ENCODE peak calls at places on chromosomes 11 and 22, in seven cellular contexts. One of them, this sample, is unnamed.

GRCh38 chr22:48838376-48838775 is 989.3 kb downstream of the BRD1 start:
- DNase-seq in activated T-helper 1 cell treated with anti-CD3 and anti-CD28 coated beads, Interleukin-12 subunit alpha, Interleukin-12 subunit beta, Interleukin-2, Interleukin-4 antibody, amounts not matched to agents 30 ng/mL and 10 ng/mL and 1 ng/mL, durations not matched to agents 14 hours and 24 hours and 36 hours: no peak
- DNase-seq in thoracic aorta: no peak
- DNase-seq in caudate nucleus: no peak
- DNase-seq in D341Med: no peak
- DNase-seq in tibial artery: no peak
- DNase-seq in brain microvascular endothelial cell: no peak
- DNase-seq in this sample: no peak

GRCh38 chr11:68538025-68538424 is 77.5 kb downstream of the PPP6R3 start:
- DNase-seq in activated T-helper 1 cell treated with anti-CD3 and anti-CD28 coated beads, Interleukin-12 subunit alpha, Interleukin-12 subunit beta, Interleukin-2, Interleukin-4 antibody, amounts not matched to agents 30 ng/mL and 10 ng/mL and 1 ng/mL, durations not matched to agents 14 hours and 24 hours and 36 hours: no peak
- DNase-seq in D341Med: no peak
- DNase-seq in thoracic aorta: no peak
- DNase-seq in tibial artery: no peak
- DNase-seq in caudate nucleus: no peak
- DNase-seq in brain microvascular endothelial cell: no peak
- DNase-seq in this sample: no peak

GRCh38 chr11:13831707-13832106 is 130.8 kb upstream of the SPON1 start:
- DNase-seq in activated T-helper 1 cell treated with anti-CD3 and anti-CD28 coated beads, Interleukin-12 subunit alpha, Interleukin-12 subunit beta, Interleukin-2, Interleukin-4 antibody, amounts not matched to agents 30 ng/mL and 10 ng/mL and 1 ng/mL, durations not matched to agents 14 hours and 24 hours and 36 hours: no peak
- DNase-seq in thoracic aorta: no peak
- DNase-seq in caudate nucleus: no peak
- DNase-seq in tibial artery: no peak
- DNase-seq in brain microvascular endothelial cell: no peak
- DNase-seq in D341Med: peak; percentile 31
- DNase-seq in this sample: no peak

GRCh38 chr11:113189909-113190667 is 124.3 kb upstream of the TTC12 start:
- DNase-seq in thoracic aorta: peak; percentile 64
- DNase-seq in tibial artery: peak; percentile 50
- DNase-seq in caudate nucleus: no peak
- DNase-seq in brain microvascular endothelial cell: peak; percentile 31
- DNase-seq in activated T-helper 1 cell treated with anti-CD3 and anti-CD28 coated beads, Interleukin-12 subunit alpha, Interleukin-12 subunit beta, Interleukin-2, Interleukin-4 antibody, amounts not matched to agents 30 ng/mL and 10 ng/mL and 1 ng/mL, durations not matched to agents 14 hours and 24 hours and 36 hours: no peak
- DNase-seq in D341Med: no peak
- DNase-seq in this sample: no peak

GRCh38 chr22:31284756-31285155 is 7.5 kb downstream of the PIK3IP1 start:
- DNase-seq in D341Med: peak; percentile 49
- DNase-seq in activated T-helper 1 cell treated with anti-CD3 and anti-CD28 coated beads, Interleukin-12 subunit alpha, Interleukin-12 subunit beta, Interleukin-2, Interleukin-4 antibody, amounts not matched to agents 30 ng/mL and 10 ng/mL and 1 ng/mL, durations not matched to agents 14 hours and 24 hours and 36 hours: no peak
- DNase-seq in thoracic aorta: no peak
- DNase-seq in caudate nucleus: no peak
- DNase-seq in tibial artery: no peak
- DNase-seq in brain microvascular endothelial cell: no peak
- DNase-seq in this sample: no peak

GRCh38 chr11:7056828-7057513 is 31.8 kb upstream of the RBMXL2 start:
- DNase-seq in activated T-helper 1 cell treated with anti-CD3 and anti-CD28 coated beads, Interleukin-12 subunit alpha, Interleukin-12 subunit beta, Interleukin-2, Interleukin-4 antibody, amounts not matched to agents 30 ng/mL and 10 ng/mL and 1 ng/mL, durations not matched to agents 14 hours and 24 hours and 36 hours: no peak
- DNase-seq in brain microvascular endothelial cell: no peak
- DNase-seq in tibial artery: no peak
- DNase-seq in caudate nucleus: no peak
- DNase-seq in thoracic aorta: no peak
- DNase-seq in D341Med: no peak
- DNase-seq in this sample: no peak

GRCh38 chr11:27349919-27350318 is 13.1 kb downstream of the CCDC34 start:
- DNase-seq in brain microvascular endothelial cell: no peak
- DNase-seq in caudate nucleus: no peak
- DNase-seq in activated T-helper 1 cell treated with anti-CD3 and anti-CD28 coated beads, Interleukin-12 subunit alpha, Interleukin-12 subunit beta, Interleukin-2, Interleukin-4 antibody, amounts not matched to agents 30 ng/mL and 10 ng/mL and 1 ng/mL, durations not matched to agents 14 hours and 24 hours and 36 hours: no peak
- DNase-seq in tibial artery: no peak
- DNase-seq in thoracic aorta: no peak
- DNase-seq in D341Med: no peak
- DNase-seq in this sample: no peak

GRCh38 chr22:22960307-22960706 is 72.7 kb downstream of the IGLL5 start:
- DNase-seq in caudate nucleus: no peak
- DNase-seq in brain microvascular endothelial cell: no peak
- DNase-seq in tibial artery: no peak
- DNase-seq in D341Med: no peak
- DNase-seq in thoracic aorta: no peak
- DNase-seq in activated T-helper 1 cell treated with anti-CD3 and anti-CD28 coated beads, Interleukin-12 subunit alpha, Interleukin-12 subunit beta, Interleukin-2, Interleukin-4 antibody, amounts not matched to agents 30 ng/mL and 10 ng/mL and 1 ng/mL, durations not matched to agents 14 hours and 24 hours and 36 hours: no peak
- DNase-seq in this sample: no peak

GRCh38 chr11:33687733-33688479 is 12.7 kb downstream of the C11orf91 start:
- DNase-seq in activated T-helper 1 cell treated with anti-CD3 and anti-CD28 coated beads, Interleukin-12 subunit alpha, Interleukin-12 subunit beta, Interleukin-2, Interleukin-4 antibody, amounts not matched to agents 30 ng/mL and 10 ng/mL and 1 ng/mL, durations not matched to agents 14 hours and 24 hours and 36 hours: no peak
- DNase-seq in brain microvascular endothelial cell: peak; percentile 74
- DNase-seq in thoracic aorta: no peak
- DNase-seq in D341Med: peak; percentile 68
- DNase-seq in tibial artery: peak; percentile 44
- DNase-seq in caudate nucleus: peak; percentile 58
- DNase-seq in this sample: no peak

GRCh38 chr22:46287873-46288751 is 8.6 kb upstream of the GTSE1 start:
- DNase-seq in thoracic aorta: no peak
- DNase-seq in brain microvascular endothelial cell: no peak
- DNase-seq in tibial artery: no peak
- DNase-seq in activated T-helper 1 cell treated with anti-CD3 and anti-CD28 coated beads, Interleukin-12 subunit alpha, Interleukin-12 subunit beta, Interleukin-2, Interleukin-4 antibody, amounts not matched to agents 30 ng/mL and 10 ng/mL and 1 ng/mL, durations not matched to agents 14 hours and 24 hours and 36 hours: peak; percentile 15
- DNase-seq in D341Med: no peak
- DNase-seq in caudate nucleus: no peak
- DNase-seq in this sample: no peak

GRCh38 chr11:132475046-132475445 is 1057.3 kb downstream of the OPCML start:
- DNase-seq in brain microvascular endothelial cell: peak; percentile 3
- DNase-seq in activated T-helper 1 cell treated with anti-CD3 and anti-CD28 coated beads, Interleukin-12 subunit alpha, Interleukin-12 subunit beta, Interleukin-2, Interleukin-4 antibody, amounts not matched to agents 30 ng/mL and 10 ng/mL and 1 ng/mL, durations not matched to agents 14 hours and 24 hours and 36 hours: no peak
- DNase-seq in caudate nucleus: no peak
- DNase-seq in thoracic aorta: no peak
- DNase-seq in D341Med: no peak
- DNase-seq in tibial artery: no peak
- DNase-seq in this sample: no peak

GRCh38 chr11:843818-844692 is 1.4 kb downstream of the TSPAN4 start:
- DNase-seq in thoracic aorta: peak; percentile 83
- DNase-seq in caudate nucleus: no peak
- DNase-seq in activated T-helper 1 cell treated with anti-CD3 and anti-CD28 coated beads, Interleukin-12 subunit alpha, Interleukin-12 subunit beta, Interleukin-2, Interleukin-4 antibody, amounts not matched to agents 30 ng/mL and 10 ng/mL and 1 ng/mL, durations not matched to agents 14 hours and 24 hours and 36 hours: no peak
- DNase-seq in brain microvascular endothelial cell: peak; percentile 76
- DNase-seq in D341Med: no peak
- DNase-seq in tibial artery: peak; percentile 98
- DNase-seq in this sample: peak; percentile 44

GRCh38 chr11:62449451-62449851 is 30.6 kb downstream of the SCGB1A1 start:
- DNase-seq in tibial artery: no peak
- DNase-seq in activated T-helper 1 cell treated with anti-CD3 and anti-CD28 coated beads, Interleukin-12 subunit alpha, Interleukin-12 subunit beta, Interleukin-2, Interleukin-4 antibody, amounts not matched to agents 30 ng/mL and 10 ng/mL and 1 ng/mL, durations not matched to agents 14 hours and 24 hours and 36 hours: no peak
- DNase-seq in caudate nucleus: no peak
- DNase-seq in thoracic aorta: no peak
- DNase-seq in D341Med: no peak
- DNase-seq in brain microvascular endothelial cell: no peak
- DNase-seq in this sample: no peak

GRCh38 chr11:87097582-87097981 is 59.8 kb downstream of the TMEM135 start:
- DNase-seq in tibial artery: no peak
- DNase-seq in D341Med: peak; percentile 61
- DNase-seq in activated T-helper 1 cell treated with anti-CD3 and anti-CD28 coated beads, Interleukin-12 subunit alpha, Interleukin-12 subunit beta, Interleukin-2, Interleukin-4 antibody, amounts not matched to agents 30 ng/mL and 10 ng/mL and 1 ng/mL, durations not matched to agents 14 hours and 24 hours and 36 hours: peak; percentile 19
- DNase-seq in thoracic aorta: no peak
- DNase-seq in brain microvascular endothelial cell: peak; percentile 22
- DNase-seq in caudate nucleus: no peak
- DNase-seq in this sample: no peak

GRCh38 chr11:128908391-128909246 is 17.5 kb downstream of the KCNJ5 start:
- DNase-seq in thoracic aorta: peak; percentile 61
- DNase-seq in tibial artery: peak; percentile 77
- DNase-seq in brain microvascular endothelial cell: peak; percentile 42
- DNase-seq in D341Med: no peak
- DNase-seq in caudate nucleus: no peak
- DNase-seq in activated T-helper 1 cell treated with anti-CD3 and anti-CD28 coated beads, Interleukin-12 subunit alpha, Interleukin-12 subunit beta, Interleukin-2, Interleukin-4 antibody, amounts not matched to agents 30 ng/mL and 10 ng/mL and 1 ng/mL, durations not matched to agents 14 hours and 24 hours and 36 hours: no peak
- DNase-seq in this sample: no peak

GRCh38 chr11:118622376-118623290 is 15.2 kb downstream of the PHLDB1 start:
- DNase-seq in tibial artery: no peak
- DNase-seq in thoracic aorta: no peak
- DNase-seq in brain microvascular endothelial cell: peak; percentile 58
- DNase-seq in D341Med: no peak
- DNase-seq in caudate nucleus: peak; percentile 47
- DNase-seq in activated T-helper 1 cell treated with anti-CD3 and anti-CD28 coated beads, Interleukin-12 subunit alpha, Interleukin-12 subunit beta, Interleukin-2, Interleukin-4 antibody, amounts not matched to agents 30 ng/mL and 10 ng/mL and 1 ng/mL, durations not matched to agents 14 hours and 24 hours and 36 hours: no peak
- DNase-seq in this sample: no peak

GRCh38 chr11:34161361-34161760 is 55.9 kb downstream of the NAT10 start:
- DNase-seq in tibial artery: no peak
- DNase-seq in activated T-helper 1 cell treated with anti-CD3 and anti-CD28 coated beads, Interleukin-12 subunit alpha, Interleukin-12 subunit beta, Interleukin-2, Interleukin-4 antibody, amounts not matched to agents 30 ng/mL and 10 ng/mL and 1 ng/mL, durations not matched to agents 14 hours and 24 hours and 36 hours: no peak
- DNase-seq in thoracic aorta: no peak
- DNase-seq in caudate nucleus: no peak
- DNase-seq in brain microvascular endothelial cell: no peak
- DNase-seq in D341Med: no peak
- DNase-seq in this sample: no peak

GRCh38 chr11:12864316-12865156 is 144.6 kb upstream of the RASSF10 start:
- DNase-seq in brain microvascular endothelial cell: peak; percentile 89
- DNase-seq in activated T-helper 1 cell treated with anti-CD3 and anti-CD28 coated beads, Interleukin-12 subunit alpha, Interleukin-12 subunit beta, Interleukin-2, Interleukin-4 antibody, amounts not matched to agents 30 ng/mL and 10 ng/mL and 1 ng/mL, durations not matched to agents 14 hours and 24 hours and 36 hours: no peak
- DNase-seq in tibial artery: no peak
- DNase-seq in caudate nucleus: peak; percentile 7
- DNase-seq in thoracic aorta: no peak
- DNase-seq in D341Med: no peak
- DNase-seq in this sample: no peak

GRCh38 chr11:83722392-83722791 is 436.2 kb upstream of the CCDC90B start:
- DNase-seq in caudate nucleus: no peak
- DNase-seq in activated T-helper 1 cell treated with anti-CD3 and anti-CD28 coated beads, Interleukin-12 subunit alpha, Interleukin-12 subunit beta, Interleukin-2, Interleukin-4 antibody, amounts not matched to agents 30 ng/mL and 10 ng/mL and 1 ng/mL, durations not matched to agents 14 hours and 24 hours and 36 hours: no peak
- DNase-seq in tibial artery: no peak
- DNase-seq in thoracic aorta: no peak
- DNase-seq in brain microvascular endothelial cell: no peak
- DNase-seq in D341Med: no peak
- DNase-seq in this sample: no peak

GRCh38 chr11:8222820-8223512 is 40.7 kb downstream of the LMO1 start:
- DNase-seq in brain microvascular endothelial cell: no peak
- DNase-seq in D341Med: no peak
- DNase-seq in thoracic aorta: no peak
- DNase-seq in caudate nucleus: no peak
- DNase-seq in tibial artery: no peak
- DNase-seq in activated T-helper 1 cell treated with anti-CD3 and anti-CD28 coated beads, Interleukin-12 subunit alpha, Interleukin-12 subunit beta, Interleukin-2, Interleukin-4 antibody, amounts not matched to agents 30 ng/mL and 10 ng/mL and 1 ng/mL, durations not matched to agents 14 hours and 24 hours and 36 hours: no peak
- DNase-seq in this sample: no peak

GRCh38 chr11:93487032-93487483 is 56.1 kb downstream of the SMCO4 start:
- DNase-seq in caudate nucleus: no peak
- DNase-seq in activated T-helper 1 cell treated with anti-CD3 and anti-CD28 coated beads, Interleukin-12 subunit alpha, Interleukin-12 subunit beta, Interleukin-2, Interleukin-4 antibody, amounts not matched to agents 30 ng/mL and 10 ng/mL and 1 ng/mL, durations not matched to agents 14 hours and 24 hours and 36 hours: no peak
- DNase-seq in D341Med: no peak
- DNase-seq in brain microvascular endothelial cell: no peak
- DNase-seq in thoracic aorta: no peak
- DNase-seq in tibial artery: no peak
- DNase-seq in this sample: no peak

GRCh38 chr11:10777393-10777793 is 26.3 kb downstream of the CTR9 start:
- DNase-seq in caudate nucleus: no peak
- DNase-seq in D341Med: no peak
- DNase-seq in activated T-helper 1 cell treated with anti-CD3 and anti-CD28 coated beads, Interleukin-12 subunit alpha, Interleukin-12 subunit beta, Interleukin-2, Interleukin-4 antibody, amounts not matched to agents 30 ng/mL and 10 ng/mL and 1 ng/mL, durations not matched to agents 14 hours and 24 hours and 36 hours: no peak
- DNase-seq in brain microvascular endothelial cell: no peak
- DNase-seq in tibial artery: no peak
- DNase-seq in thoracic aorta: no peak
- DNase-seq in this sample: no peak

GRCh38 chr11:65588199-65589054 is 7.2 kb downstream of the KCNK7 start:
- DNase-seq in caudate nucleus: no peak
- DNase-seq in thoracic aorta: no peak
- DNase-seq in brain microvascular endothelial cell: no peak
- DNase-seq in tibial artery: peak; percentile 60
- DNase-seq in D341Med: peak; percentile 87
- DNase-seq in activated T-helper 1 cell treated with anti-CD3 and anti-CD28 coated beads, Interleukin-12 subunit alpha, Interleukin-12 subunit beta, Interleukin-2, Interleukin-4 antibody, amounts not matched to agents 30 ng/mL and 10 ng/mL and 1 ng/mL, durations not matched to agents 14 hours and 24 hours and 36 hours: peak; percentile 67
- DNase-seq in this sample: no peak

GRCh38 chr11:124745270-124745834 is 5.6 kb downstream of the NRGN start:
- DNase-seq in brain microvascular endothelial cell: no peak
- DNase-seq in tibial artery: no peak
- DNase-seq in caudate nucleus: no peak
- DNase-seq in thoracic aorta: no peak
- DNase-seq in D341Med: no peak
- DNase-seq in activated T-helper 1 cell treated with anti-CD3 and anti-CD28 coated beads, Interleukin-12 subunit alpha, Interleukin-12 subunit beta, Interleukin-2, Interleukin-4 antibody, amounts not matched to agents 30 ng/mL and 10 ng/mL and 1 ng/mL, durations not matched to agents 14 hours and 24 hours and 36 hours: no peak
- DNase-seq in this sample: no peak

GRCh38 chr11:67586568-67587250 is 3.1 kb downstream of the GSTP1 start:
- DNase-seq in thoracic aorta: no peak
- DNase-seq in tibial artery: no peak
- DNase-seq in brain microvascular endothelial cell: no peak
- DNase-seq in activated T-helper 1 cell treated with anti-CD3 and anti-CD28 coated beads, Interleukin-12 subunit alpha, Interleukin-12 subunit beta, Interleukin-2, Interleukin-4 antibody, amounts not matched to agents 30 ng/mL and 10 ng/mL and 1 ng/mL, durations not matched to agents 14 hours and 24 hours and 36 hours: no peak
- DNase-seq in caudate nucleus: no peak
- DNase-seq in D341Med: no peak
- DNase-seq in this sample: no peak

GRCh38 chr11:110250168-110250567 is 46.2 kb downstream of the RDX start:
- DNase-seq in caudate nucleus: no peak
- DNase-seq in brain microvascular endothelial cell: no peak
- DNase-seq in tibial artery: no peak
- DNase-seq in D341Med: no peak
- DNase-seq in activated T-helper 1 cell treated with anti-CD3 and anti-CD28 coated beads, Interleukin-12 subunit alpha, Interleukin-12 subunit beta, Interleukin-2, Interleukin-4 antibody, amounts not matched to agents 30 ng/mL and 10 ng/mL and 1 ng/mL, durations not matched to agents 14 hours and 24 hours and 36 hours: no peak
- DNase-seq in thoracic aorta: no peak
- DNase-seq in this sample: no peak

GRCh38 chr22:40637181-40638150 is 947 bp upstream of the MRTFA start:
- DNase-seq in thoracic aorta: no peak
- DNase-seq in tibial artery: peak; percentile 68
- DNase-seq in caudate nucleus: peak; percentile 53
- DNase-seq in activated T-helper 1 cell treated with anti-CD3 and anti-CD28 coated beads, Interleukin-12 subunit alpha, Interleukin-12 subunit beta, Interleukin-2, Interleukin-4 antibody, amounts not matched to agents 30 ng/mL and 10 ng/mL and 1 ng/mL, durations not matched to agents 14 hours and 24 hours and 36 hours: peak; percentile 29
- DNase-seq in brain microvascular endothelial cell: no peak
- DNase-seq in D341Med: peak; percentile 37
- DNase-seq in this sample: no peak

GRCh38 chr22:23833017-23833795 is 5.6 kb downstream of the DERL3 start:
- DNase-seq in brain microvascular endothelial cell: no peak
- DNase-seq in activated T-helper 1 cell treated with anti-CD3 and anti-CD28 coated beads, Interleukin-12 subunit alpha, Interleukin-12 subunit beta, Interleukin-2, Interleukin-4 antibody, amounts not matched to agents 30 ng/mL and 10 ng/mL and 1 ng/mL, durations not matched to agents 14 hours and 24 hours and 36 hours: no peak
- DNase-seq in tibial artery: no peak
- DNase-seq in thoracic aorta: no peak
- DNase-seq in D341Med: no peak
- DNase-seq in caudate nucleus: no peak
- DNase-seq in this sample: no peak

GRCh38 chr22:35995772-35996171 is 32.9 kb downstream of the RBFOX2 start:
- DNase-seq in D341Med: no peak
- DNase-seq in tibial artery: peak; percentile 80
- DNase-seq in activated T-helper 1 cell treated with anti-CD3 and anti-CD28 coated beads, Interleukin-12 subunit alpha, Interleukin-12 subunit beta, Interleukin-2, Interleukin-4 antibody, amounts not matched to agents 30 ng/mL and 10 ng/mL and 1 ng/mL, durations not matched to agents 14 hours and 24 hours and 36 hours: no peak
- DNase-seq in brain microvascular endothelial cell: peak; percentile 88
- DNase-seq in caudate nucleus: no peak
- DNase-seq in thoracic aorta: peak; percentile 27
- DNase-seq in this sample: peak; percentile 20

GRCh38 chr22:46149493-46149997 is 781 bp upstream of the PPARA start:
- DNase-seq in caudate nucleus: peak; percentile 63
- DNase-seq in brain microvascular endothelial cell: no peak
- DNase-seq in activated T-helper 1 cell treated with anti-CD3 and anti-CD28 coated beads, Interleukin-12 subunit alpha, Interleukin-12 subunit beta, Interleukin-2, Interleukin-4 antibody, amounts not matched to agents 30 ng/mL and 10 ng/mL and 1 ng/mL, durations not matched to agents 14 hours and 24 hours and 36 hours: peak; percentile 14
- DNase-seq in D341Med: peak; percentile 71
- DNase-seq in thoracic aorta: no peak
- DNase-seq in tibial artery: peak; percentile 51
- DNase-seq in this sample: no peak

GRCh38 chr11:58028687-58029411 is 1.9 kb upstream of the OR6Q1 start:
- DNase-seq in D341Med: no peak
- DNase-seq in brain microvascular endothelial cell: no peak
- DNase-seq in activated T-helper 1 cell treated with anti-CD3 and anti-CD28 coated beads, Interleukin-12 subunit alpha, Interleukin-12 subunit beta, Interleukin-2, Interleukin-4 antibody, amounts not matched to agents 30 ng/mL and 10 ng/mL and 1 ng/mL, durations not matched to agents 14 hours and 24 hours and 36 hours: no peak
- DNase-seq in thoracic aorta: no peak
- DNase-seq in caudate nucleus: peak; percentile 11
- DNase-seq in tibial artery: peak; percentile 25
- DNase-seq in this sample: no peak

GRCh38 chr11:113201055-113201818 is 113.1 kb upstream of the TTC12 start:
- DNase-seq in activated T-helper 1 cell treated with anti-CD3 and anti-CD28 coated beads, Interleukin-12 subunit alpha, Interleukin-12 subunit beta, Interleukin-2, Interleukin-4 antibody, amounts not matched to agents 30 ng/mL and 10 ng/mL and 1 ng/mL, durations not matched to agents 14 hours and 24 hours and 36 hours: no peak
- DNase-seq in D341Med: no peak
- DNase-seq in caudate nucleus: peak; percentile 43
- DNase-seq in tibial artery: no peak
- DNase-seq in brain microvascular endothelial cell: no peak
- DNase-seq in thoracic aorta: no peak
- DNase-seq in this sample: no peak

GRCh38 chr11:11757871-11758270 is 83.9 kb upstream of the USP47 start:
- DNase-seq in tibial artery: no peak
- DNase-seq in brain microvascular endothelial cell: no peak
- DNase-seq in thoracic aorta: no peak
- DNase-seq in D341Med: no peak
- DNase-seq in activated T-helper 1 cell treated with anti-CD3 and anti-CD28 coated beads, Interleukin-12 subunit alpha, Interleukin-12 subunit beta, Interleukin-2, Interleukin-4 antibody, amounts not matched to agents 30 ng/mL and 10 ng/mL and 1 ng/mL, durations not matched to agents 14 hours and 24 hours and 36 hours: no peak
- DNase-seq in caudate nucleus: no peak
- DNase-seq in this sample: no peak

GRCh38 chr11:112780351-112781043 is 180.7 kb upstream of the NCAM1 start:
- DNase-seq in D341Med: no peak
- DNase-seq in brain microvascular endothelial cell: no peak
- DNase-seq in caudate nucleus: no peak
- DNase-seq in tibial artery: no peak
- DNase-seq in thoracic aorta: no peak
- DNase-seq in activated T-helper 1 cell treated with anti-CD3 and anti-CD28 coated beads, Interleukin-12 subunit alpha, Interleukin-12 subunit beta, Interleukin-2, Interleukin-4 antibody, amounts not matched to agents 30 ng/mL and 10 ng/mL and 1 ng/mL, durations not matched to agents 14 hours and 24 hours and 36 hours: no peak
- DNase-seq in this sample: no peak

GRCh38 chr11:35781342-35782171 is 119.0 kb downstream of the TRIM44 start:
- DNase-seq in tibial artery: no peak
- DNase-seq in brain microvascular endothelial cell: peak; percentile 46
- DNase-seq in thoracic aorta: no peak
- DNase-seq in activated T-helper 1 cell treated with anti-CD3 and anti-CD28 coated beads, Interleukin-12 subunit alpha, Interleukin-12 subunit beta, Interleukin-2, Interleukin-4 antibody, amounts not matched to agents 30 ng/mL and 10 ng/mL and 1 ng/mL, durations not matched to agents 14 hours and 24 hours and 36 hours: no peak
- DNase-seq in D341Med: no peak
- DNase-seq in caudate nucleus: no peak
- DNase-seq in this sample: no peak

GRCh38 chr11:62456630-62457029 is 37.8 kb downstream of the SCGB1A1 start:
- DNase-seq in thoracic aorta: no peak
- DNase-seq in brain microvascular endothelial cell: no peak
- DNase-seq in D341Med: no peak
- DNase-seq in activated T-helper 1 cell treated with anti-CD3 and anti-CD28 coated beads, Interleukin-12 subunit alpha, Interleukin-12 subunit beta, Interleukin-2, Interleukin-4 antibody, amounts not matched to agents 30 ng/mL and 10 ng/mL and 1 ng/mL, durations not matched to agents 14 hours and 24 hours and 36 hours: no peak
- DNase-seq in caudate nucleus: no peak
- DNase-seq in tibial artery: no peak
- DNase-seq in this sample: no peak